ENCODE peak calls at places on chromosomes 4 and X, in seven cellular contexts. O is lung, R is IMR-90, Z is cardiac muscle cell, S is right lobe of liver, F is psoas muscle, C is AG04450. L is an unnamed sample.
A peak's percentile ranks its signal among the peaks of the same experiment; 100 is the strongest.

GRCh38 chr4:130479020-130479419 is 1383.1 kb downstream of the C4orf33 start:
- DNase-seq in O (no peak), R (peak; percentile 29), Z (no peak), S (no peak), F (no peak), C (no peak), L (no peak)

GRCh38 chr4:17717301-17717700 is 64.1 kb downstream of the FAM184B start:
- DNase-seq in O (no peak), R (no peak), Z (no peak), S (no peak), F (no peak), C (no peak), L (no peak)

GRCh38 chr4:73683033-73683432 is 57.3 kb upstream of the CXCL8 start:
- DNase-seq in O (no peak), R (no peak), Z (no peak), S (no peak), F (no peak), C (no peak), L (no peak)

GRCh38 chrX:134294548-134294947 is 57.6 kb downstream of the CCDC160 start:
- DNase-seq in O (no peak), R (peak; percentile 2), Z (peak; percentile 3), S (no peak), F (no peak), C (no peak), L (no peak)

GRCh38 chrX:48521353-48522243 is at the start of gene EBP:
- DNase-seq in O (peak; percentile 92), R (peak; percentile 77), Z (peak; percentile 88), S (peak; percentile 93), F (peak; percentile 91), C (peak; percentile 37), L (peak; percentile 93)

GRCh38 chrX:103831342-103831802 is 685 bp downstream of the RAB9B start:
- DNase-seq in O (no peak), R (no peak), Z (peak; percentile 91), S (no peak), F (no peak), C (no peak), L (no peak)

GRCh38 chrX:55663584-55663983 is 40.4 kb downstream of the FOXR2 start:
- DNase-seq in O (no peak), R (no peak), Z (no peak), S (no peak), F (no peak), C (no peak), L (no peak)

GRCh38 chr4:73142995-73143547 is 73.6 kb upstream of the COX18 start:
- DNase-seq in O (no peak), R (no peak), Z (no peak), S (no peak), F (no peak), C (no peak), L (no peak)

GRCh38 chrX:154548028-154548316 is 552 bp downstream of the IKBKG start:
- DNase-seq in O (no peak), R (peak; percentile 26), Z (no peak), S (no peak), F (no peak), C (no peak), L (no peak)

GRCh38 chr4:26873391-26874026 is 12.9 kb downstream of the STIM2 start:
- DNase-seq in O (no peak), R (no peak), Z (no peak), S (no peak), F (no peak), C (no peak), L (peak; percentile 74)

GRCh38 chrX:103828529-103828928 is 3.5 kb downstream of the RAB9B start:
- DNase-seq in O (no peak), R (no peak), Z (no peak), S (no peak), F (no peak), C (no peak), L (no peak)

GRCh38 chrX:123959281-123960063 is 2.0 kb upstream of the STAG2 start:
- DNase-seq in O (peak; percentile 33), R (no peak), Z (peak; percentile 23), S (peak; percentile 69), F (peak; percentile 78), C (no peak), L (peak; percentile 63)

GRCh38 chrX:150982235-150982785 is 825 bp upstream of the HMGB3 start:
- DNase-seq in O (no peak), R (no peak), Z (no peak), S (no peak), F (no peak), C (no peak), L (no peak)

GRCh38 chrX:22338740-22339139 is 66.0 kb downstream of the CBLL2 start:
- DNase-seq in O (no peak), R (peak; percentile 66), Z (no peak), S (no peak), F (no peak), C (peak; percentile 37), L (no peak)

GRCh38 chrX:43581888-43582539 is 74.1 kb upstream of the MAOA start:
- DNase-seq in O (no peak), R (no peak), Z (no peak), S (no peak), F (no peak), C (no peak), L (no peak)

GRCh38 chrX:32176510-32176909 is 1034.8 kb downstream of the DMD start:
- DNase-seq in O (no peak), R (no peak), Z (no peak), S (no peak), F (no peak), C (no peak), L (no peak)

GRCh38 chr4:142473960-142474338 is 372.2 kb downstream of the INPP4B start:
- DNase-seq in O (peak; percentile 28), R (no peak), Z (no peak), S (no peak), F (no peak), C (no peak), L (no peak)

GRCh38 chr4:159764343-159764952 is 661.6 kb downstream of the RAPGEF2 start:
- DNase-seq in O (no peak), R (no peak), Z (peak; percentile 68), S (no peak), F (no peak), C (no peak), L (no peak)

GRCh38 chr4:72896515-72896914 is 173.0 kb downstream of the COX18 start:
- DNase-seq in O (no peak), R (peak; percentile 78), Z (no peak), S (no peak), F (no peak), C (peak; percentile 46), L (no peak)

GRCh38 chr4:70533791-70534190 is 15.4 kb downstream of the AMTN start:
- DNase-seq in O (no peak), R (no peak), Z (no peak), S (no peak), F (no peak), C (no peak), L (no peak)

GRCh38 chrX:115606861-115607260 is 45.9 kb downstream of the PLS3 start:
- DNase-seq in O (no peak), R (no peak), Z (no peak), S (no peak), F (no peak), C (no peak), L (no peak)

GRCh38 chrX:113305496-113305895 is 464.9 kb upstream of the AMOT start:
- DNase-seq in O (no peak), R (peak; percentile 4), Z (no peak), S (no peak), F (no peak), C (no peak), L (no peak)

GRCh38 chrX:43557792-43558191 is 98.3 kb upstream of the MAOA start:
- DNase-seq in O (peak; percentile 53), R (peak; percentile 49), Z (peak; percentile 74), S (no peak), F (no peak), C (peak; percentile 8), L (peak; percentile 68)

GRCh38 chrX:136586386-136586785 is 54.4 kb downstream of the VGLL1 start:
- DNase-seq in O (no peak), R (no peak), Z (no peak), S (no peak), F (no peak), C (no peak), L (no peak)

GRCh38 chr4:95124906-95125504 is 367.2 kb downstream of the BMPR1B start:
- DNase-seq in O (no peak), R (peak; percentile 76), Z (peak; percentile 72), S (no peak), F (no peak), C (peak; percentile 39), L (no peak)

DNA sequence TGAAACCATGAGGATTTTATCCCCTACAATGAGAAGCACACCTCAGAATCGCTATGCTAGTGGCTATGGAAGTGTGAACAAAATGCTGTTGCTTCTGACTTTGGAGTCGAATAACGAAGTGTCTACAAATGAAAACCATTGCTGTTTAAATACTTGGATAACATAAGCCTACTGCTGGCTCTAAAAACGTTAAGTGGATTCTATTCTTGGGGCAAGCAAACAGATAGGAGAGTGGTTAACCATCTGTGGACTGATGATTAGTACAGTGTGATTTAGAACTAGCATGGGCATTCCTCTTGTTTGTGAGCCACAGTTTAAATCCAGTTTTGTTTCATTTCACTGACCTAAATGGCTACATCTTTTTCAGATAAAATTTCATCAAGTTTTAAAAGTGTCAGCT is 109.7 kb upstream of the PNPLA4 start:
- DNase-seq in O (no peak), R (no peak), Z (peak; percentile 81), S (no peak), F (no peak), C (no peak), L (no peak)
- H3K27ac ChIP-seq in O (peak overlapping the region; percentile 9), R (no peak overlapping the region), Z (peak overlapping the region; percentile 92), S (no peak overlapping the region), F (no peak overlapping the region), C (no peak overlapping the region), L (no peak overlapping the region)

GRCh38 chrX:12901486-12901885 is 4.9 kb upstream of the TLR8 start:
- DNase-seq in O (peak; percentile 66), R (peak; percentile 39), Z (peak; percentile 40), S (no peak), F (peak; percentile 59), C (peak; percentile 7), L (peak; percentile 68)
- H3K4me3 ChIP-seq in O (no peak overlapping the region), R (no peak overlapping the region), Z (no peak overlapping the region), S (no peak overlapping the region), F (no peak overlapping the region), C (no peak overlapping the region), L (no peak overlapping the region)

DNA sequence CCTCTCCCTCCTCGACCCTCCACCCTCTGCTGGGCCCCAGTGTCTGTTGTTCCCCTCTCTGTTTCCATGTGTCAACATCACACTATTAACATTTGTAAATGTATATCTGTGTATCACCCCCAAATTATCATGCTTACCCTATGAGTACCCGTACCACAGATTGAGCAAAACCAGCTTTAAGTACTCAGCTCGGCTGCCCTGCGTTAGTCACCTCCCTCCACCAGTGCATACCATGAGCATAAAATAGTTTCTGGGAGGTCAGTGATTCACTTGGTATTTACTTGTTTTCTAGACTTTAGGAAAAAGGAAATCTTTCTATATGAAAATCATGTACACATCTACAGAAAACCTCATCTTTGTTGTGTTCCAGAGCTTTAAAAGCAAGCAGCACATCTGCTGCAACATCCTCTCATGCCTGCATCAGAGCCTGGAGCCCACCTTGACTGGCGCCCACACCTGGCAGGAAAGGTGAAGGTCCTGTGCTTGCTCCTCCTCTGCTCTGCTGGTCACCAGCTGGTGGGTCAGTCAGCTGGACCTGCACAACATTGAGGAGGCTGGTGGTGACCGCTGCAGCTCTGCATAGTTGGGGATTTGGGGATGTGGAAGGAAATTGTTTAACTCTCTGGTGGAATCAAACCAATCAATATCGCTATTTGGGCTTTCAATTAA is 214.4 kb upstream of the KLF3 start:
- DNase-seq in O (no peak), R (peak; percentile 5), Z (no peak), S (peak; percentile 60), F (no peak), C (no peak), L (no peak)
- TF ChIP-seq CTCF in O (no peak), R (no peak), Z (no peak), S (peak; percentile 21), F (no peak), C (no peak), L (no peak)

GRCh38 chr4:10524196-10524833 is 67.1 kb upstream of the ZNF518B start:
- DNase-seq in O (no peak), R (no peak), Z (no peak), S (no peak), F (no peak), C (no peak), L (no peak)
- H3K27ac ChIP-seq in O (no peak overlapping the region), R (no peak overlapping the region), Z (no peak overlapping the region), S (no peak overlapping the region), F (no peak overlapping the region), C (no peak overlapping the region), L (no peak overlapping the region)

L was measured in Peyer's patch.